ENCODE peak calls at places on chromosomes 16 and 17, in six cellular contexts. P is neuronal stem cell, A is IMR-90, I is H1, E is H9, V is mesenchymal stem cell. U is an unnamed sample.

GRCh38 chr17:12509836-12510235 is 155.9 kb upstream of the MYOCD start:
- DNase-seq in P (no peak), A (no peak), I (no peak), E (no peak), V (peak), U (peak)

GRCh38 chr17:61410100-61410551 is 10.5 kb downstream of the TBX2 start:
- DNase-seq in P (no peak), A (no peak), I (no peak), E (peak), V (no peak), U (no peak)

GRCh38 chr17:44367219-44367618 is 3.6 kb upstream of the FAM171A2 start:
- DNase-seq in P (no peak), A (no peak), I (no peak), E (no peak), V (no peak), U (no peak)

GRCh38 chr17:18280766-18281165 is 20.3 kb downstream of the MIEF2 start:
- DNase-seq in P (no peak), A (peak), I (no peak), E (no peak), V (no peak), U (no peak)

GRCh38 chr17:42979511-42980273 is at the start of gene PTGES3L:
- DNase-seq in P (no peak), A (peak), I (peak), E (peak), V (peak), U (peak)

GRCh38 chr16:11180489-11180888 is 75.5 kb downstream of the SOCS1 start:
- DNase-seq in P (no peak), A (no peak), I (no peak), E (no peak), V (no peak), U (no peak)

GRCh38 chr16:71927787-71928186 is 32.5 kb downstream of the IST1 start:
- DNase-seq in P (no peak), A (no peak), I (no peak), E (no peak), V (no peak), U (no peak)

GRCh38 chr17:59331929-59332889 is 754 bp downstream of the YPEL2 start:
- DNase-seq in P (peak), A (no peak), I (peak), E (no peak), V (peak), U (peak)

GRCh38 chr16:80670170-80670865 is 129.5 kb downstream of the DYNLRB2 start:
- DNase-seq in P (no peak), A (no peak), I (no peak), E (no peak), V (no peak), U (no peak)

GRCh38 chr17:47220531-47220999 is 11.4 kb downstream of the MYL4 start:
- DNase-seq in P (no peak), A (no peak), I (no peak), E (no peak), V (no peak), U (no peak)

GRCh38 chr17:561118-561517 is 153.5 kb downstream of the VPS53 start:
- DNase-seq in P (no peak), A (peak), I (no peak), E (no peak), V (peak), U (no peak)

GRCh38 chr16:75379911-75380847 is 53.1 kb downstream of the CFDP1 start:
- DNase-seq in P (no peak), A (no peak), I (no peak), E (no peak), V (no peak), U (no peak)

GRCh38 chr17:47843391-47843730 is 2.3 kb upstream of the SCRN2 start:
- DNase-seq in P (no peak), A (no peak), I (no peak), E (no peak), V (no peak), U (no peak)

GRCh38 chr17:7840441-7840840 is 6.4 kb downstream of the KDM6B start:
- DNase-seq in P (no peak), A (no peak), I (no peak), E (no peak), V (no peak), U (no peak)

GRCh38 chr16:21300309-21301167 is 22.4 kb upstream of the CRYM start:
- DNase-seq in P (peak), A (peak), I (peak), E (peak), V (peak), U (peak)

GRCh38 chr16:85102106-85102630 is 10.1 kb downstream of the CIBAR2 start:
- DNase-seq in P (no peak), A (peak), I (no peak), E (no peak), V (no peak), U (no peak)
- H4K91ac ChIP-seq in P (no peak), A (no peak), I (no peak), E (no peak), V (no peak), U (no peak)

GRCh38 chr17:34499576-34499975 is 79.8 kb upstream of the TMEM132E start:
- DNase-seq in P (peak), A (peak), I (peak), E (peak), V (no peak), U (peak)
- H3K14ac ChIP-seq in P (no peak), A (no peak), I (no peak), E (no peak), V (no peak), U (no peak)

GRCh38 chr16:1709356-1709755 is 3.4 kb downstream of the MAPK8IP3 start:
- DNase-seq in P (no peak), A (no peak), I (no peak), E (no peak), V (no peak), U (no peak)

GRCh38 chr16:1707193-1707790 is 1.3 kb downstream of the MAPK8IP3 start:
- DNase-seq in P (no peak), A (peak), I (no peak), E (no peak), V (peak), U (peak)

GRCh38 chr16:1706386-1707192 is 594 bp downstream of the MAPK8IP3 start:
- DNase-seq in P (no peak), A (peak), I (peak), E (no peak), V (peak), U (no peak)

GRCh38 chr16:1708083-1708767 is 2.2 kb downstream of the MAPK8IP3 start:
- DNase-seq in P (no peak), A (no peak), I (no peak), E (no peak), V (no peak), U (no peak)

DNA sequence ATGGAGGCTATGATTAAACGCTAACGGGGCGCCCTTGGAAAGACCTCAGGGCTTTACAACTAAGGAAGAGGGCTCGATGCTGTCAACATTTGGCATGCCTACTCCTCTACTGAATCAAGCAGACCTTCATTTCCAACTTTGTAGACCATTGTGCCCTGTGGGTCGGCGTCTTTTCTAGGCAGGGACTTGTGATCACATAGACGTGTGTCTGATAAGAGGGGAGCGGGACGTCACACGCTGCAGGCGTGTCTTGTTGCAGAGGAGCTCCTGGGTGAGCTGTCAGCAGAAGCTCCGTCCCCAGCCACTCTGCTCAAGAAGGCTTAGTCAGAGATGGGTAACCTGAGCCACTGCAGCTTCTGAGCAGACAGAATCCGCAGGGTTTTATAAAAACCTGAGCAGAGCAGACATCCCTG is 2.8 kb downstream of the MAPK8IP3 start:
- DNase-seq in P (no peak), A (peak), I (no peak), E (no peak), V (no peak), U (peak)
- H4K91ac ChIP-seq in P (no peak), A (no peak), I (no peak), E (no peak), V (no peak), U (no peak)

GRCh38 chr17:29620779-29621500 is 1.8 kb downstream of the CORO6 start:
- DNase-seq in P (no peak), A (no peak), I (no peak), E (no peak), V (no peak), U (no peak)
- H3K14ac ChIP-seq in P (no peak), A (peak), I (no peak), E (no peak), V (no peak), U (no peak)

DNA sequence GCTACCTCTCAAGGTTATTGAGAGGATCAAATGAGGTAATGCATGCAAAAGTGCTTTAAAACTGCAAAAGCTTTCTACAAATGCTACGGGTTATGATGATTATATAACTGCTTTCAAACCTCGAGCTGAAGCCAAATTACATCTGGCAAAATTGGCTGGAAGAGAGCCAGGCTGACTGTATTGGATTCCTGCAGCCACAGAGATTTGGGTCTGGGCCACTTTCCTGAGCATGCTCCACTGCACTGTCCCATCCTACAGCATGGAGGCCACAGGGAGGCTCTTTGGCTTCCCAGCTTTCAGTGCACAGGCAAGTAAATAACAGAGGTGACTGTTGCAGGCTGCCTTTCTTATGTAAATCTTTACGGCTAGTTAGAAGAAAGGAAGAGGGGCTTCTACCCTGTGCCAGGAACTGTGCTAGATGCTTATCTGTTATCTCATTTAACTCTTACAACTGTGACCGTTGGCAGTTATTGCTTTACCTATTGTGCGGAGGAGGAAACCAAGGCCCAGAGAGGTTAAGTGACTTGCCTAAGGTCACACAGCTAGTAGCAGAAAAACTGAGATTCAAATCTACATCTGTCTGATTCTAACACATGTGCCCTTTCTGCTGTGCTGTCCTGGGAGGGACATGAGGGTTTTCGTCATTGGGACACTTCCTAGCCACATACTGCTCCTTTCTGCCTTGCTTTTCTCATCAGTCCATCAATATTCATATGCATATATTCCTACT is 121.8 kb downstream of the SPACA3 start:
- DNase-seq in P (no peak), A (peak), I (no peak), E (no peak), V (no peak), U (no peak)
- H4K91ac ChIP-seq in P (no peak), A (no peak), I (no peak), E (no peak), V (no peak), U (no peak)

GRCh38 chr17:76504117-76504516 is 2.9 kb upstream of the RHBDF2 start:
- DNase-seq in P (no peak), A (no peak), I (no peak), E (peak), V (peak), U (no peak)
- H3K14ac ChIP-seq in P (no peak), A (no peak), I (no peak), E (no peak), V (no peak), U (no peak)

U was measured in trophoblast cell.